ENCODE peak calls at places on chromosome X, in ten cellular contexts. L is stimulated activated CD8-positive, alpha-beta memory T cell treated with anti-CD3 and anti-CD28 coated beads, Interleukin-7, amount 100 ng/mL, for 1 hour; I is cerebellar cortex; V is CD8-positive, alpha-beta memory T cell; F is body of pancreas; Y is COR-L47; Z is midbrain; N is nucleus accumbens; E is epithelial cell of proximal tubule; U is fibroblast of gingiva. H is an unnamed sample.

GRCh38 chrX:70592091-70592490 is 147.5 kb downstream of the DLG3 start:
- DNase-seq in L (no peak), I (no peak), V (no peak), F (no peak), Y (no peak), Z (no peak), N (no peak), E (peak), U (peak), H (peak)

GRCh38 chrX:150508018-150508417 is 60.4 kb upstream of the MTM1 start:
- DNase-seq in L (no peak), I (peak), V (no peak), F (no peak), Y (no peak), Z (peak), N (peak), E (no peak), U (no peak), H (no peak)

GRCh38 chrX:51608766-51609165 is 9.9 kb downstream of the CENPVL3 start:
- DNase-seq in L (no peak), I (no peak), V (no peak), F (no peak), Y (no peak), Z (no peak), N (no peak), E (no peak), U (peak), H (no peak)

GRCh38 chrX:150456466-150456865 is 93.3 kb downstream of the MAMLD1 start:
- DNase-seq in L (no peak), I (no peak), V (no peak), F (no peak), Y (no peak), Z (no peak), N (no peak), E (no peak), U (no peak), H (no peak)

GRCh38 chrX:19627081-19627480 is 111.8 kb upstream of the MAP3K15 start:
- DNase-seq in L (no peak), I (peak), V (no peak), F (peak), Y (no peak), Z (peak), N (peak), E (no peak), U (peak), H (no peak)

GRCh38 chrX:87525771-87526229 is 8.2 kb downstream of the KLHL4 start:
- DNase-seq in L (no peak), I (no peak), V (no peak), F (no peak), Y (no peak), Z (no peak), N (no peak), E (no peak), U (no peak), H (peak)

GRCh38 chrX:43813898-43814297 is 68.4 kb downstream of the MAOB start:
- DNase-seq in L (no peak), I (peak), V (peak), F (no peak), Y (no peak), Z (peak), N (no peak), E (no peak), U (no peak), H (peak)

GRCh38 chrX:123236868-123237267 is 52.8 kb downstream of the GRIA3 start:
- DNase-seq in L (no peak), I (no peak), V (no peak), F (no peak), Y (no peak), Z (no peak), N (no peak), E (no peak), U (no peak), H (no peak)

GRCh38 chrX:135625995-135626394 is 87.4 kb upstream of the CT45A1 start:
- DNase-seq in L (no peak), I (peak), V (no peak), F (no peak), Y (no peak), Z (no peak), N (no peak), E (no peak), U (no peak), H (peak)

GRCh38 chrX:11786862-11787261 is 28.8 kb downstream of the MSL3 start:
- DNase-seq in L (no peak), I (no peak), V (no peak), F (no peak), Y (no peak), Z (no peak), N (no peak), E (no peak), U (peak), H (no peak)

H was measured in ELR.